ENCODE peak calls at places on chromosomes 6 and 20, in five cellular contexts. P is WTC11, U is K562, B is psoas muscle, V is IMR-90. M is an unnamed sample.

GRCh38 chr20:8043687-8044278 is 24.2 kb upstream of the TMX4 start:
- DNase-seq in P (no peak), U (peak), B (no peak), V (peak), M (no peak)

GRCh38 chr6:88989215-88989614 is 25.8 kb upstream of the RNGTT start:
- DNase-seq in P (no peak), U (no peak), B (no peak), V (peak), M (no peak)

GRCh38 chr20:31474097-31474436 is 860 bp downstream of the DEFB124 start:
- DNase-seq in P (no peak), U (no peak), B (no peak), V (no peak), M (no peak)

GRCh38 chr6:7047966-7048365 is 59.8 kb upstream of the RREB1 start:
- DNase-seq in P (no peak), U (peak), B (no peak), V (peak), M (no peak)

GRCh38 chr6:24520929-24521546 is 26.3 kb downstream of the ALDH5A1 start:
- DNase-seq in P (peak), U (peak), B (peak), V (peak), M (peak)

GRCh38 chr6:2971420-2972218 is at the start of gene SERPINB6:
- DNase-seq in P (peak), U (peak), B (peak), V (peak), M (peak)

GRCh38 chr6:170291271-170292110 is 613 bp upstream of the DLL1 start:
- DNase-seq in P (peak), U (no peak), B (peak), V (no peak), M (peak)

GRCh38 chr20:25584905-25585704 is at the start of gene NINL:
- DNase-seq in P (peak), U (peak), B (peak), V (peak), M (peak)

GRCh38 chr6:107132330-107132954 is 17.1 kb upstream of the BEND3 start:
- DNase-seq in P (no peak), U (no peak), B (no peak), V (no peak), M (peak)

GRCh38 chr6:158050955-158051354 is 69.3 kb downstream of the SYNJ2 start:
- DNase-seq in P (no peak), U (no peak), B (no peak), V (peak), M (no peak)

GRCh38 chr6:138485005-138485545 is 14.2 kb downstream of the NHSL1 start:
- DNase-seq in P (no peak), U (no peak), B (no peak), V (peak), M (no peak)

GRCh38 chr6:167426620-167427019 is 101.7 kb downstream of the TTLL2 start:
- DNase-seq in P (no peak), U (no peak), B (no peak), V (no peak), M (no peak)

GRCh38 chr6:67639161-67639560 is 995.9 kb upstream of the ADGRB3 start:
- DNase-seq in P (no peak), U (no peak), B (no peak), V (no peak), M (no peak)

GRCh38 chr20:23082846-23083552 is 3.1 kb downstream of the CD93 start:
- DNase-seq in P (peak), U (no peak), B (no peak), V (no peak), M (no peak)

GRCh38 chr20:36784116-36784515 is 10.6 kb upstream of the DSN1 start:
- DNase-seq in P (no peak), U (no peak), B (no peak), V (no peak), M (no peak)

GRCh38 chr20:53253668-53254067 is 281.5 kb downstream of the TSHZ2 start:
- DNase-seq in P (no peak), U (no peak), B (no peak), V (no peak), M (no peak)

GRCh38 chr6:157800420-157801237 is 22.4 kb upstream of the SNX9 start:
- DNase-seq in P (no peak), U (no peak), B (no peak), V (peak), M (no peak)

GRCh38 chr6:90368001-90368400 is 71.4 kb upstream of the BACH2 start:
- DNase-seq in P (no peak), U (no peak), B (no peak), V (no peak), M (no peak)

GRCh38 chr6:164911873-164912580 is 397.4 kb downstream of the C6orf118 start:
- DNase-seq in P (no peak), U (no peak), B (no peak), V (no peak), M (no peak)

GRCh38 chr6:148451690-148452089 is 109.1 kb downstream of the SASH1 start:
- DNase-seq in P (no peak), U (no peak), B (no peak), V (no peak), M (no peak)

GRCh38 chr6:127932708-127933107 is 31.9 kb upstream of the THEMIS start:
- DNase-seq in P (no peak), U (no peak), B (no peak), V (no peak), M (no peak)

GRCh38 chr6:40587240-40588069 is at the start of gene LRFN2:
- DNase-seq in P (peak), U (peak), B (peak), V (peak), M (peak)

GRCh38 chr6:169763308-169763707 is 11.9 kb downstream of the ERMARD start:
- DNase-seq in P (no peak), U (no peak), B (no peak), V (no peak), M (no peak)

GRCh38 chr20:48286571-48287551 is 501.6 kb upstream of the SULF2 start:
- DNase-seq in P (no peak), U (no peak), B (no peak), V (no peak), M (peak)

GRCh38 chr6:8180327-8181161 is 78.2 kb upstream of the EEF1E1 start:
- DNase-seq in P (no peak), U (no peak), B (no peak), V (peak), M (no peak)

GRCh38 chr6:158122048-158122447 is 46.0 kb downstream of the SERAC1 start:
- DNase-seq in P (no peak), U (no peak), B (no peak), V (no peak), M (no peak)

GRCh38 chr6:157898169-157898568 is 75.1 kb downstream of the SNX9 start:
- DNase-seq in P (no peak), U (no peak), B (no peak), V (no peak), M (no peak)

GRCh38 chr6:69953491-69953890 is 87.1 kb downstream of the COL19A1 start:
- DNase-seq in P (no peak), U (no peak), B (no peak), V (no peak), M (peak)

GRCh38 chr6:381742-382461 is 9.7 kb upstream of the IRF4 start:
- DNase-seq in P (no peak), U (no peak), B (no peak), V (no peak), M (no peak)

GRCh38 chr6:79671605-79672266 is 40.6 kb downstream of the SH3BGRL2 start:
- DNase-seq in P (no peak), U (peak), B (peak), V (peak), M (no peak)

GRCh38 chr20:21509597-21510331 is 4.1 kb downstream of the NKX2-2 start:
- DNase-seq in P (peak), U (no peak), B (no peak), V (peak), M (peak)

GRCh38 chr6:167408235-167408869 is 83.5 kb downstream of the TTLL2 start:
- DNase-seq in P (no peak), U (no peak), B (no peak), V (no peak), M (no peak)

DNA sequence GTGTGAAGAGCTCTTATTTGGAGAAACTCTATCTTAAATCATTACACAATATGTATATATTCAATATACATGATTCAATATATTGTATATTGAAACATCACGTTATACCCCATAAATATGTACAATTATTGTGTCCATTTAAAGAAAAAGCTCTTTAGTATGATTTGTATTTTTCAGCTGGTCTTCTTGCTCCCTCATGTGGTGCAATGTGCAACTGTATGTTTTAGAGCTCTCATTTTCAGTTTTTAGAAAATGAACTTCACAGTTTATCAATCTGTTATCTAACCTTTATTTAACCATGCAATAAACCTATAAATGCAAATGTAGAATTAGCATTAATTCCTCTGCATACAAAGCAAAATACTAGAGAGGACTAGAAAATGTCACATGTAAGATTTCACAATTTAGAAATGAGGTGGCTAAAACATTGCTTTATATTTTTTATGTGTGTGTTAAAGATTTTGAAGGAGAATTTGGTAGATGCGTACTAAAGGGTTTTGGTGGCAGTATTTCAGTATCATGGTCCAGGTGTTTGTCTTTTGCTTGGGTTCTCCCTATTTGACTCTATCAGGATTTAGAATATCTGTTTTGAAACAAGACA is 167.1 kb downstream of the PHF3 start:
- DNase-seq in P (no peak), U (peak), B (no peak), V (peak), M (no peak)
- TF ChIP-seq CTCF in P (no peak), U (peak), B (peak), V (peak), M (peak)

GRCh38 chr20:6142348-6142993 is 19.6 kb upstream of the FERMT1 start:
- DNase-seq in P (peak), U (peak), B (no peak), V (peak), M (peak)
- TF ChIP-seq CTCF in P (peak), U (peak), B (peak), V (peak), M (peak)

GRCh38 chr20:35660122-35660937 is 4.4 kb downstream of the CPNE1 start:
- DNase-seq in P (no peak), U (no peak), B (no peak), V (no peak), M (no peak)

GRCh38 chr20:35663516-35663812 is 1.2 kb downstream of the CPNE1 start:
- DNase-seq in P (no peak), U (no peak), B (no peak), V (peak), M (no peak)

GRCh38 chr20:35661908-35662307 is 2.8 kb downstream of the CPNE1 start:
- DNase-seq in P (no peak), U (no peak), B (no peak), V (no peak), M (no peak)

GRCh38 chr20:35662541-35662940 is 2.2 kb downstream of the CPNE1 start:
- DNase-seq in P (no peak), U (no peak), B (no peak), V (no peak), M (no peak)

GRCh38 chr20:35661013-35661412 is 3.7 kb downstream of the CPNE1 start:
- DNase-seq in P (no peak), U (no peak), B (no peak), V (no peak), M (no peak)
- TF ChIP-seq CTCF in P (no peak), U (no peak), B (no peak), V (no peak), M (no peak)

DNA sequence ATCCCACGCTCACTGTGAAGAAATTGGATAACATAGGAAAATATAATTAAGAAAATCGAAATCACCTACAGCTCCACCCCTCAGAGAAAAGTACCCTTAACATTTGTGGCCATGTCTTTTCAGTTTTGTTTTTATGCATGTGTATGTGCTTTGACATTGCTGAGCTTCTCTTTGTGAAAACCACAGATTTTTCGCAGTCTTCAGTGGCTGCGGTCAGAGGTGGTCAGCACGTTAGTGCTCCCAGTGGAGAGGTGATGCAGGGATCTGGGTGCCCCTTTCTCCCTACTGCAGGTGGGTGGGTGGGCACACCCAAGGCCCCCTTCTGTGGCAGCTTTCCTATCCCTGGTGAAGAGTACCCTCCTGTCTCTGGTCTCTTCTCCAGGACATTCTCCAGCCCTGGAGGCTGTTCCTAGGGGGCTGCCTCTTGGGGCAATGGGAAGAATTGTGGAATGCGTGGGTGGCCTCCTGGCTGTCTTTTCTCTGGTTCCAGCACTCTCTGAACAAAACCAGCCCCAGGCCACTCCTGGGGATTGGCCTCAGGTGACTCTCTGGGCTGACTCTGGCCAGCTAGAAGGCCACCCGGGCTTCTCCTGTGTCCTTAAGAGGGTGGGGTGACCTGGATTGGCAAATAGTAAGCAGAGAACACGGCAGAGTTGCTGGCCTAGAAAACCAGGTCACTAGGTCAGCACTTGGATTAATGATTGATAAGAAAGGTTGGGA is 49.8 kb upstream of the FANCE start:
- DNase-seq in P (no peak), U (no peak), B (no peak), V (no peak), M (no peak)
- TF ChIP-seq CTCF in P (no peak), U (no peak), B (no peak), V (no peak), M (no peak)

GRCh38 chr6:63066053-63066704 is 145.1 kb upstream of the FKBP1C start:
- DNase-seq in P (no peak), U (no peak), B (no peak), V (no peak), M (no peak)
- TF ChIP-seq CTCF in P (no peak), U (no peak), B (no peak), V (no peak), M (peak)

GRCh38 chr20:13121840-13122515 is 99.1 kb upstream of the ISM1 start:
- DNase-seq in P (no peak), U (no peak), B (no peak), V (no peak), M (no peak)

GRCh38 chr20:13117200-13117599 is 103.9 kb upstream of the ISM1 start:
- DNase-seq in P (no peak), U (no peak), B (no peak), V (no peak), M (no peak)

GRCh38 chr20:13118676-13119075 is 102.4 kb upstream of the ISM1 start:
- DNase-seq in P (no peak), U (no peak), B (no peak), V (no peak), M (no peak)

GRCh38 chr20:13113731-13114130 is 105.0 kb downstream of the SPTLC3 start:
- DNase-seq in P (no peak), U (no peak), B (no peak), V (no peak), M (no peak)

DNA sequence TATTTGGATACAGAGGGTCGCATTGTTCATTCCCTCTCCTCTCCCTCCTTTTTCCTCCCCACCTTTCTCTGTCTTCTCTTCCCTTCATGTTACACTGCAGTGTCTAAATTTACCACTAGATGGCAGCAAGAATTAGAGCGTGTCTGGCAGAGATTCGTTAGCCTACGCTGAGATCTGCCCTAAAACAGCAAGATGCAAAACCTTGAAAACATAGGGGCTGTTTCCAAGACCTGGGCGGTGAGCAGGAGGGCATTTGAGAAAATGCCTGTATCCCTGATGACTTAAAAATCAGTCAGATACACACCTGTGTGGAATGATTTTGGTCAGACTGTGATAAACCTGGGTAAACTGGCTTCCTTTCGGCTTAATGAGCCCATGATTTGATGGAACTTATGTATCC is 101.5 kb upstream of the ISM1 start:
- DNase-seq in P (peak), U (peak), B (no peak), V (peak), M (no peak)
- TF ChIP-seq CTCF in P (peak), U (peak), B (peak), V (peak), M (peak)

M was measured in glutamatergic neuron.